ENCODE peak calls at places on chromosomes 1 and 21, in five cellular contexts. B is esophagus squamous epithelium, U is A172, G is GM10248, O is brain microvascular endothelial cell. S is an unnamed sample.

GRCh38 chr1:184389446-184389845 is 2.6 kb downstream of the C1orf21 start:
- DNase-seq in B (no peak), U (no peak), G (no peak), O (no peak), S (no peak)

GRCh38 chr1:234515411-234515810 is 36.4 kb upstream of the TARBP1 start:
- DNase-seq in B (no peak), U (peak), G (no peak), O (peak), S (peak)

GRCh38 chr21:40548134-40548533 is 298.8 kb downstream of the DSCAM start:
- DNase-seq in B (no peak), U (no peak), G (no peak), O (no peak), S (peak)

GRCh38 chr1:86500731-86501130 is 32.0 kb downstream of the CLCA1 start:
- DNase-seq in B (no peak), U (no peak), G (no peak), O (no peak), S (no peak)

GRCh38 chr1:31938184-31938975 is at the start of gene PTP4A2:
- DNase-seq in B (peak), U (peak), G (peak), O (peak), S (peak)

GRCh38 chr1:43038232-43038929 is 79.7 kb upstream of the SLC2A1 start:
- DNase-seq in B (no peak), U (no peak), G (no peak), O (no peak), S (no peak)

GRCh38 chr21:29893687-29894086 is 46.1 kb downstream of the GRIK1 start:
- DNase-seq in B (no peak), U (no peak), G (no peak), O (no peak), S (no peak)

GRCh38 chr1:11934295-11935039 is at the start of gene PLOD1:
- DNase-seq in B (peak), U (peak), G (peak), O (peak), S (peak)

GRCh38 chr1:16396591-16396990 is 29.5 kb downstream of the SZRD1 start:
- DNase-seq in B (no peak), U (peak), G (no peak), O (peak), S (no peak)

GRCh38 chr1:247212012-247212411 is 40.2 kb upstream of the ZNF124 start:
- DNase-seq in B (no peak), U (no peak), G (peak), O (no peak), S (no peak)

GRCh38 chr21:26843912-26844257 is 1.3 kb downstream of the ADAMTS1 start:
- DNase-seq in B (no peak), U (no peak), G (no peak), O (peak), S (no peak)

GRCh38 chr1:91555821-91556531 is 55.3 kb downstream of the CDC7 start:
- DNase-seq in B (no peak), U (peak), G (no peak), O (peak), S (no peak)

GRCh38 chr1:54871275-54872040 is 15.5 kb downstream of the DHCR24 start:
- DNase-seq in B (no peak), U (no peak), G (no peak), O (no peak), S (peak)

GRCh38 chr1:243345205-243345604 is 89.4 kb downstream of the SDCCAG8 start:
- DNase-seq in B (no peak), U (no peak), G (no peak), O (no peak), S (no peak)

GRCh38 chr21:22961248-22961647 is 1963.0 kb downstream of the NCAM2 start:
- DNase-seq in B (no peak), U (no peak), G (no peak), O (no peak), S (no peak)

GRCh38 chr1:88922214-88922613 is 30.8 kb upstream of the GTF2B start:
- DNase-seq in B (no peak), U (no peak), G (no peak), O (no peak), S (peak)

GRCh38 chr1:21586926-21587601 is 77.8 kb downstream of the ALPL start:
- DNase-seq in B (no peak), U (peak), G (no peak), O (peak), S (peak)

GRCh38 chr21:42631142-42631541 is 22.3 kb upstream of the PDE9A start:
- DNase-seq in B (no peak), U (no peak), G (no peak), O (no peak), S (peak)

GRCh38 chr1:89888480-89889335 is 67.9 kb downstream of the LRRC8D start:
- DNase-seq in B (no peak), U (no peak), G (no peak), O (no peak), S (no peak)

GRCh38 chr1:30410153-30410851 is 313.1 kb downstream of the MATN1 start:
- DNase-seq in B (no peak), U (no peak), G (no peak), O (no peak), S (peak)

S was measured in endodermal cell.